ENCODE peak calls at places on chromosomes 6 and 20, in six cellular contexts. L is GM23338, M is left ventricle myocardium inferior, S is Peyer's patch, U is cardiac fibroblast, G is fibroblast of lung. T is an unnamed sample.

GRCh38 chr6:71300561-71301168 is 12.1 kb downstream of the OGFRL1 start:
- DNase-seq in G (no peak), S (no peak), L (no peak), M (no peak), U (no peak), T (no peak)

GRCh38 chr6:65708162-65708561 is 1.1 kb upstream of the EYS start:
- DNase-seq in S (no peak), U (no peak), L (no peak), G (no peak), M (no peak), T (no peak)

GRCh38 chr6:6915219-6915618 is 192.5 kb upstream of the RREB1 start:
- DNase-seq in S (peak; percentile 17), M (no peak), G (peak; percentile 32), L (peak; percentile 30), U (peak; percentile 24), T (no peak)

GRCh38 chr20:41361757-41362747 is 4.6 kb downstream of the EMILIN3 start:
- DNase-seq in M (no peak), G (no peak), S (no peak), L (no peak), U (no peak), T (no peak)

GRCh38 chr20:51610761-51611624 is 68.5 kb upstream of the NFATC2 start:
- DNase-seq in L (peak; percentile 26), U (no peak), G (no peak), M (no peak), S (no peak), T (no peak)

GRCh38 chr20:46070215-46070910 is 19.4 kb downstream of the NCOA5 start:
- DNase-seq in M (no peak), S (no peak), L (no peak), U (peak; percentile 86), G (peak; percentile 40), T (peak; percentile 60)

GRCh38 chr6:61192610-61193009 is 1093.4 kb downstream of the KHDRBS2 start:
- DNase-seq in L (no peak), M (no peak), U (no peak), S (no peak), G (no peak), T (no peak)

GRCh38 chr20:33006776-33007375 is 628 bp upstream of the BPIFB2 start:
- DNase-seq in G (no peak), M (no peak), L (no peak), S (no peak), U (no peak), T (no peak)

GRCh38 chr6:108737594-108738546 is 110.4 kb upstream of the ARMC2 start:
- DNase-seq in M (no peak), L (no peak), U (peak; percentile 99), G (peak; percentile 91), S (peak; percentile 74), T (peak; percentile 55)

GRCh38 chr6:33702345-33702977 is 9.0 kb downstream of the UQCC2 start:
- DNase-seq in M (no peak), S (peak; percentile 73), U (peak; percentile 76), L (peak; percentile 50), G (peak; percentile 67), T (peak; percentile 23)

GRCh38 chr20:3670945-3671344 is 7.7 kb upstream of the GFRA4 start:
- DNase-seq in U (no peak), G (no peak), S (no peak), M (no peak), L (no peak), T (no peak)

GRCh38 chr6:16956371-16956770 is 145.5 kb upstream of the STMND1 start:
- DNase-seq in S (no peak), U (no peak), L (no peak), M (no peak), G (peak; percentile 49), T (no peak)

GRCh38 chr20:60271597-60271996 is 313.4 kb downstream of the CDH26 start:
- DNase-seq in L (peak; percentile 40), S (no peak), M (no peak), U (peak; percentile 17), G (no peak), T (no peak)

GRCh38 chr6:125986956-125987617 is 747 bp downstream of the TRMT11 start:
- DNase-seq in U (peak; percentile 37), M (no peak), S (no peak), G (peak; percentile 15), L (peak; percentile 28), T (no peak)

GRCh38 chr6:159978291-159979135 is 9.6 kb downstream of the IGF2R start:
- DNase-seq in S (no peak), G (no peak), U (no peak), L (peak; percentile 52), M (no peak), T (no peak)

GRCh38 chr6:41429506-41430504 is 94.4 kb downstream of the NCR2 start:
- DNase-seq in M (no peak), L (no peak), S (no peak), U (no peak), G (no peak), T (no peak)

GRCh38 chr6:111602481-111603404 is 2.9 kb downstream of the TRAF3IP2 start:
- DNase-seq in L (no peak), U (peak; percentile 56), G (peak; percentile 93), S (peak; percentile 40), M (peak; percentile 63), T (no peak)

GRCh38 chr6:32369678-32370077 is 2.0 kb downstream of the TSBP1 start:
- DNase-seq in U (peak; percentile 93), S (no peak), G (peak; percentile 86), M (no peak), L (no peak), T (peak; percentile 58)

GRCh38 chr6:14366315-14366714 is 248.7 kb downstream of the CD83 start:
- DNase-seq in M (no peak), S (no peak), G (no peak), L (no peak), U (no peak), T (no peak)

GRCh38 chr6:139250296-139251274 is 41.2 kb downstream of the TXLNB start:
- DNase-seq in U (peak; percentile 64), M (peak; percentile 52), S (peak; percentile 86), G (peak; percentile 49), L (peak; percentile 85), T (no peak)

GRCh38 chr20:11891827-11892521 is 25.7 kb upstream of the BTBD3 start:
- DNase-seq in U (peak; percentile 82), L (peak; percentile 97), M (peak; percentile 58), G (peak; percentile 65), S (peak; percentile 71), T (peak; percentile 22)

GRCh38 chr20:43541214-43541613 is 17.6 kb upstream of the SGK2 start:
- DNase-seq in M (no peak), U (peak; percentile 80), G (no peak), L (no peak), S (no peak), T (no peak)

GRCh38 chr6:164097557-164098398 is 683.3 kb downstream of the QKI start:
- DNase-seq in U (peak; percentile 67), G (peak; percentile 47), S (no peak), L (peak; percentile 45), M (no peak), T (peak; percentile 68)

GRCh38 chr20:560680-561079 is 17.1 kb upstream of the CSNK2A1 start:
- DNase-seq in S (peak; percentile 29), U (no peak), L (no peak), M (no peak), G (no peak), T (no peak)

GRCh38 chr20:36645998-36646397 is at the start of gene SLA2:
- DNase-seq in G (no peak), L (no peak), U (no peak), S (peak; percentile 88), M (no peak), T (no peak)

GRCh38 chr6:157239671-157240058 is 83.7 kb downstream of the TMEM242 start:
- DNase-seq in G (no peak), L (no peak), M (no peak), U (no peak), S (no peak), T (no peak)

GRCh38 chr20:59010995-59011873 is 4.2 kb upstream of the CTSZ start:
- DNase-seq in M (no peak), U (peak; percentile 92), L (peak; percentile 47), G (peak; percentile 64), S (peak; percentile 45), T (peak; percentile 89)

GRCh38 chr6:20564269-20564668 is 30.0 kb downstream of the CDKAL1 start:
- DNase-seq in S (no peak), U (peak; percentile 61), G (peak; percentile 56), M (no peak), L (no peak), T (peak; percentile 20)

GRCh38 chr6:169957351-169957963 is 206.0 kb downstream of the ERMARD start:
- DNase-seq in S (peak; percentile 42), G (no peak), U (no peak), M (no peak), L (no peak), T (no peak)

GRCh38 chr6:15062311-15063252 is 183.3 kb upstream of the JARID2 start:
- DNase-seq in S (no peak), M (no peak), G (peak; percentile 72), U (peak; percentile 89), L (no peak), T (peak; percentile 19)

GRCh38 chr6:83824831-83825230 is 28.3 kb upstream of the RIPPLY2 start:
- DNase-seq in U (no peak), S (no peak), L (no peak), M (no peak), G (no peak), T (no peak)

GRCh38 chr6:45576648-45577624 is 199.2 kb upstream of the SUPT3H start:
- DNase-seq in S (no peak), G (no peak), M (peak; percentile 72), U (no peak), L (no peak), T (no peak)

GRCh38 chr20:63006611-63007471 is at the start of gene BHLHE23:
- DNase-seq in L (peak; percentile 85), S (no peak), U (no peak), G (no peak), M (peak; percentile 30), T (no peak)

GRCh38 chr6:134172020-134172766 is 119.8 kb upstream of the SLC2A12 start:
- DNase-seq in S (no peak), U (no peak), G (no peak), M (no peak), L (no peak), T (no peak)
- TF ChIP-seq CTCF in S (no peak), U (no peak), G (no peak), M (no peak), L (no peak), T (no peak)

DNA sequence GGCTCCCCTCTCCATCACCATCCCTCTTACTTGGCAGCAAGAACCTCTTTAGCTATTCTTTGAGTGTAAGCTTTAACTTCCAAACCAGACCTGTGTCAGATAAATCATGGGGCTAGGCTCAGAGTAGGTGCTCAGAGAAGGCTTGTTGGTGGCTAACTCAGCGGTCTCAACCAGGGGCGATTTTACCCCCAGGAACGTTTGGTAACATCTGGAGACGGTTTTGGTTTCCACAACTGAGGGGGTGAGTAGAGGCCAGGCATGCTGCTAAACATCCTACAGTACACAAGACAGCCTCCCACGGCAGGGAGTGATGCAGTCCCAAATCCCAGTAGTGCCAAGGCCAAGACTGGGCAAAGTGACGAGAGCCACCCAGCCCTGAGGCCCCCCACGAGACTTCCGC is 59.1 kb downstream of the RAB44 start:
- DNase-seq in M (no peak), U (no peak), L (no peak), G (no peak), S (no peak), T (no peak)
- H3K4me3 ChIP-seq in M (no peak overlapping the region), U (no peak overlapping the region), L (no peak overlapping the region), G (no peak overlapping the region), S (no peak overlapping the region), T (no peak overlapping the region)

GRCh38 chr6:167462913-167463312 is 138.0 kb downstream of the TTLL2 start:
- DNase-seq in U (no peak), S (no peak), M (no peak), G (no peak), L (no peak), T (no peak)
- TF ChIP-seq CTCF in U (no peak), S (no peak), M (no peak), G (no peak), L (no peak), T (no peak)

GRCh38 chr20:54291339-54292060 is 83.6 kb downstream of the PFDN4 start:
- DNase-seq in M (no peak), S (no peak), U (no peak), G (no peak), L (peak; percentile 17), T (no peak)
- H3K4me3 ChIP-seq in M (no peak overlapping the region), S (no peak overlapping the region), U (no peak overlapping the region), G (no peak overlapping the region), L (no peak overlapping the region), T (no peak overlapping the region)

T was measured in astrocyte of the cerebellum.